ENCODE peak calls at places on chromosome 5, in four cellular contexts. X is right cardiac atrium, R is tibial artery, H is psoas muscle. K is an unnamed sample.

GRCh38 chr5:100800552-100800951 is 102.5 kb downstream of the ST8SIA4 start:
- DNase-seq in X (no peak), R (no peak), H (no peak), K (no peak)

GRCh38 chr5:78003442-78003841 is 227.3 kb upstream of the TBCA start:
- DNase-seq in X (no peak), R (no peak), H (no peak), K (no peak)

GRCh38 chr5:73450672-73451217 is 2.2 kb upstream of the FOXD1 start:
- DNase-seq in X (no peak), R (no peak), H (no peak), K (no peak)

GRCh38 chr5:17255471-17256016 is 38.1 kb downstream of the BASP1 start:
- DNase-seq in X (no peak), R (no peak), H (no peak), K (no peak)

GRCh38 chr5:171092194-171092593 is 216.9 kb upstream of the TLX3 start:
- DNase-seq in X (no peak), R (no peak), H (no peak), K (no peak)

GRCh38 chr5:33807771-33808170 is 84.0 kb downstream of the ADAMTS12 start:
- DNase-seq in X (no peak), R (no peak), H (no peak), K (no peak)

GRCh38 chr5:373710-374602 is 52.4 kb downstream of the AHRR start:
- DNase-seq in X (peak; percentile 49), R (peak; percentile 63), H (peak; percentile 44), K (no peak)

GRCh38 chr5:174789596-174789995 is 65.2 kb downstream of the MSX2 start:
- DNase-seq in X (no peak), R (no peak), H (no peak), K (no peak)

GRCh38 chr5:95327211-95327610 is 42.3 kb upstream of the MCTP1 start:
- DNase-seq in X (no peak), R (no peak), H (no peak), K (no peak)

GRCh38 chr5:60453186-60453976 is 246.6 kb downstream of the DEPDC1B start:
- DNase-seq in X (no peak), R (no peak), H (no peak), K (no peak)

GRCh38 chr5:138716456-138716924 is 36.7 kb upstream of the CTNNA1 start:
- DNase-seq in X (no peak), R (no peak), H (no peak), K (no peak)

GRCh38 chr5:177041936-177042335 is 19.4 kb downstream of the ZNF346 start:
- DNase-seq in X (no peak), R (no peak), H (no peak), K (no peak)

GRCh38 chr5:177035982-177036381 is 13.5 kb downstream of the ZNF346 start:
- DNase-seq in X (no peak), R (no peak), H (no peak), K (no peak)

GRCh38 chr5:177040814-177041410 is 18.4 kb downstream of the ZNF346 start:
- DNase-seq in X (no peak), R (no peak), H (no peak), K (no peak)

GRCh38 chr5:177036443-177036842 is 13.9 kb downstream of the ZNF346 start:
- DNase-seq in X (no peak), R (no peak), H (no peak), K (no peak)

DNA sequence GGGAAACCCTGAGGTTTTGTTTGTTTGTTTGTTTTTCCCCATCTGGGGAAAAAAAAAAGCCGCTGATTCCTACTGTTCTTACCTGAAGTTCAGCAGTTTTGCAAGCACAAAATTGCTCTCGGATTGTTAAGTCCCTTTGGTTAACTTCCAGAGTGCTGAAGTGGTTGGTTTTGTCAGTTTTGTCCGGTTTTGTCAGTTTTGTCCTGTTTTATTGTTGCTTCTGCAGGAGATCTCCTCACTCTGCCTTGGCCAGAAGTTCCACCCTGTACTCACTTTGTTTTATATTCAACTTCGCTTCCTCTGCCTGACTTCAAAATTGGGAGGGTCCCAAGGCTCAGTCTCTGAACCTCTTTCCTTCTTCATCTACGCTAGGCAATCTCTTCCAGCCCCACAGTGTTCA is 14.4 kb downstream of the ZNF346 start:
- DNase-seq in X (no peak), R (no peak), H (no peak), K (no peak)
- H3K9me3 ChIP-seq in X (no peaks in the 10 kb centered on the region), R (no peaks in the 10 kb centered on the region), H (no peaks in the 10 kb centered on the region), K (no peaks in the 10 kb centered on the region)

DNA sequence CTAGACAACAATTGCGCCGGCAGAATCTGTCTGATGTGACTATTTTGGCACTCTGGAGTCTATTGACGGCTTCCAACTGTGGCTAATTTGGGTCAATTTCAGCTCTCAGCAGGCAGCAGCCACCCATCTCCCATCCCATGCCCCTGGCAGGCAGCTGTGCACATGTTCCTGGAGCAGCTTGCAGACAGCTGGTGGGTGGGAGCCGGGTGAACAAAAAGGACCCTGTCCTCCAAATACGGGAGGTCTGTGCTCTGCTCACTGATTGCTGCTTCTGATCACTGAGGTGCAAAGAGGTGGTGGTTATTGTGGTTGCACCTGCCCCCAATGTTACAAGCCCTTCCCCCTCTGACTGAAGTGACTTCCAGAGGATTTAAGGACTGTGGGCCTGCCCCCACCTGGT is 45.0 kb upstream of the N4BP3 start:
- DNase-seq in X (no peak), R (no peak), H (no peak), K (no peak)
- H3K4me3 ChIP-seq in X (no peak overlapping the region), R (no peak overlapping the region), H (no peak overlapping the region), K (no peak overlapping the region)

GRCh38 chr5:2725957-2726356 is 25.5 kb downstream of the IRX2 start:
- DNase-seq in X (no peak), R (no peak), H (no peak), K (no peak)

GRCh38 chr5:2721739-2722138 is 29.7 kb downstream of the IRX2 start:
- DNase-seq in X (no peak), R (no peak), H (no peak), K (no peak)

GRCh38 chr5:2724031-2724581 is 27.4 kb downstream of the IRX2 start:
- DNase-seq in X (no peak), R (no peak), H (no peak), K (no peak)

GRCh38 chr5:2724831-2725230 is 26.6 kb downstream of the IRX2 start:
- DNase-seq in X (no peak), R (no peak), H (no peak), K (no peak)

GRCh38 chr5:2722901-2723300 is 28.6 kb downstream of the IRX2 start:
- DNase-seq in X (no peak), R (no peak), H (no peak), K (no peak)
- H3K9me3 ChIP-seq in X (peaks cover 2% of the 10 kb centered on the region), R (no peaks in the 10 kb centered on the region), H (no peaks in the 10 kb centered on the region), K (no peaks in the 10 kb centered on the region)

GRCh38 chr5:139796061-139796806 is 626 bp downstream of the PSD2 start:
- DNase-seq in X (no peak), R (no peak), H (no peak), K (no peak)
- H3K4me3 ChIP-seq in X (peak overlapping the region; percentile 50), R (peak overlapping the region; percentile 40), H (peak overlapping the region; percentile 68), K (no peak overlapping the region)

K was measured in gastrocnemius medialis.